ENCODE peak calls at places on chromosomes 7 and 10, in seven cellular contexts. T is uterus; G is CD8-positive, alpha-beta T cell; D is body of pancreas; B is breast epithelium; W is cardiac muscle cell; I is mesendoderm. J is an unnamed sample.

GRCh38 chr7:44801890-44802289 is 5.4 kb downstream of the PPIA start:
- DNase-seq in B (no peak), G (no peak), I (no peak), D (no peak), T (no peak), W (no peak), J (no peak)

GRCh38 chr10:101687088-101687487 is 7.9 kb downstream of the FBXW4 start:
- DNase-seq in D (no peak), T (no peak), B (no peak), W (no peak), G (no peak), I (no peak), J (no peak)

GRCh38 chr10:91745086-91745831 is 53.0 kb upstream of the TNKS2 start:
- DNase-seq in I (peak; percentile 94), G (no peak), D (peak; percentile 44), T (no peak), B (peak; percentile 37), W (peak; percentile 52), J (peak; percentile 78)

GRCh38 chr10:45505336-45505735 is 131.3 kb downstream of the ALOX5 start:
- DNase-seq in G (no peak), B (no peak), T (no peak), I (peak; percentile 40), W (no peak), D (no peak), J (no peak)

GRCh38 chr7:29924006-29924405 is 65.6 kb downstream of the SCRN1 start:
- DNase-seq in G (no peak), T (no peak), D (no peak), B (no peak), W (peak; percentile 25), I (peak; percentile 33), J (no peak)

GRCh38 chr7:115226410-115226809 is 304.5 kb downstream of the MDFIC start:
- DNase-seq in I (peak; percentile 99), T (no peak), G (no peak), D (no peak), B (no peak), W (no peak), J (peak; percentile 66)

GRCh38 chr10:71486465-71487114 is 89.9 kb downstream of the CDH23 start:
- DNase-seq in B (no peak), W (peak; percentile 84), G (peak; percentile 26), D (peak; percentile 35), T (no peak), I (peak; percentile 77), J (peak; percentile 71)

GRCh38 chr7:92603089-92603445 is 12.9 kb upstream of the FAM133B start:
- DNase-seq in W (no peak), G (no peak), D (no peak), I (no peak), B (no peak), T (no peak), J (no peak)

GRCh38 chr7:118183254-118183585 is 744 bp upstream of the LSM8 start:
- DNase-seq in D (no peak), T (no peak), I (peak; percentile 11), W (no peak), B (no peak), G (no peak), J (no peak)

GRCh38 chr10:11548065-11548762 is 63.2 kb downstream of the USP6NL start:
- DNase-seq in D (no peak), W (no peak), I (no peak), G (no peak), B (no peak), T (no peak), J (no peak)

GRCh38 chr7:106450716-106451115 is 165.9 kb upstream of the NAMPT start:
- DNase-seq in T (no peak), W (no peak), B (no peak), G (no peak), I (no peak), D (no peak), J (no peak)

GRCh38 chr7:34900891-34901493 is 136.3 kb downstream of the DPY19L1 start:
- DNase-seq in W (no peak), I (peak; percentile 84), B (no peak), G (no peak), D (no peak), T (no peak), J (peak; percentile 52)

GRCh38 chr7:36265720-36266119 is 112.7 kb downstream of the EEPD1 start:
- DNase-seq in D (no peak), G (no peak), T (no peak), I (no peak), W (no peak), B (no peak), J (no peak)

GRCh38 chr10:47401874-47402645 is 18.0 kb upstream of the ZNF488 start:
- DNase-seq in T (no peak), G (no peak), D (no peak), B (no peak), W (no peak), I (no peak), J (no peak)
- H3K27ac ChIP-seq in T (no peak overlapping the region), G (no peak overlapping the region), D (no peak overlapping the region), B (peak overlapping the region; percentile 61), W (no peak overlapping the region), I (no peak overlapping the region), J (no peak overlapping the region)

GRCh38 chr7:151016505-151016904 is 7.8 kb downstream of the ATG9B start:
- DNase-seq in G (no peak), W (no peak), T (no peak), B (no peak), I (no peak), D (no peak), J (no peak)
- H3K27me3 ChIP-seq in G (no peaks in the 10 kb centered on the region), W (peaks cover 10% of the 10 kb centered on the region), T (peaks cover 5% of the 10 kb centered on the region), B (peaks cover 55% of the 10 kb centered on the region), I (peaks cover 7% of the 10 kb centered on the region), D (peaks cover 23% of the 10 kb centered on the region), J (peaks cover 15% of the 10 kb centered on the region)

DNA sequence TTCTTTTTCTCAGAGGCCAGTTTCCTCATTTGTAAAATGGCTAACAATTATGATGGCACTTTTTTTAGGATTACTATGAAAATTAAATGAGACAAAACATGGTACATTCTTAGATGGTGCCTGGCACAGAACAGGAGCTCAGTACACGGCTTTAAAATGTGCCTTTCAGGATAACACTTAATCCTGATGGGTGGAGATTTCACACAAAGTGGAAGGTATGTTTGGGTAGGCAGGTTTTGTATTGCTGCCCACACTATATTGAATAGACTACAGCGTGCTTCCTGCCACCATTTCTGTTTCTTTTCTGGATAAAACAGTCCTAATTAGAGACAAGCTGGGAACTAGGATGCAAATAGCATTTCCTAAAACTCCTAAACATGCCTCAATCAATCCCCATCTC is 22.0 kb upstream of the IMPDH1 start:
- DNase-seq in G (no peak), W (no peak), B (no peak), I (no peak), D (no peak), T (no peak), J (no peak)
- H3K4me1 ChIP-seq in G (no peaks in the 10 kb centered on the region), W (no peaks in the 10 kb centered on the region), B (no peaks in the 10 kb centered on the region), I (peaks cover 5% of the 10 kb centered on the region), D (no peaks in the 10 kb centered on the region), T (no peaks in the 10 kb centered on the region), J (peaks cover 1% of the 10 kb centered on the region)

DNA sequence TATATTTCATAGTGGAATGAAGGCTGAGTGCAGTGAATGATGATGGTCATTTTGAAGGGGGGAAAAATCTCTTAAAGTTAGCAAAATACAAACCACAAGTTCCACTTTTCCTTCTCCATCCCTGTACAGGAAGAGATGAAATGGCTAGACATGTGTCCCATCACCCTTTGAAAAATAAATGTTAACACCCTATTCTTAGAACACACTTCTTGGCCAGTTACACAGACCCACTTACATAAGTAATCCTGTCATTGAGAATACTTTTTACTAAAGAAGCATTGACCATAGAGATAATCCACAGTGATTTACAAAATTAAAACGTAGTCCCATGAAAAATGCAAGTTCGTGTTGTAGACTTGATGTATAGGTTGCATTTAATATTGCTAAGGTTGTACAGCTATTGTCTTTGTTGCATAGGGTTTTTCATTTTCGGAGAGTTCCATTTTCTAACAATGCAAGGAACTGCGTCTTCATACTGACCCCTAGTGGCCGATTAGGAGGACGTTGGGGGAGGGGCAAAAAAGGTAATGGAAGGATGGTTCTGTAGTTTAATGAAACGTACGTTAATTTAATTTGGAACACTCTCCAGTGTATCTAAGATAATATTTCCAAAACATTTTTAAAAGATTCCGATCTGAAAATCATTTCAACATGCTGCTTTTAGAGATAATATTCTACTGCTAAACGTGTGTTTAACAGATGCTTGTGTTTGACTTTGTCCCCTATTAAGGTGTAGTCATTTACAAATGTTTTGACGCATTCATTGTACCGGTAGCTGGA is 60.9 kb downstream of the ARMC3 start:
- DNase-seq in D (peak; percentile 69), B (peak; percentile 47), G (peak; percentile 74), W (peak; percentile 79), I (peak; percentile 52), T (peak; percentile 64), J (peak; percentile 20)
- H3K27ac ChIP-seq in D (no peak overlapping the region), B (no peak overlapping the region), G (no peak overlapping the region), W (no peak overlapping the region), I (no peak overlapping the region), T (no peak overlapping the region), J (no peak overlapping the region)

J was measured in iPS DF 6.9.